ENCODE peak calls at places on chromosomes 12 and 14, in six cellular contexts. O is activated T-cell treated with anti-CD3 and anti-CD28 coated beads for 24 hours, V is GM18507, K is fibroblast of pulmonary artery, R is hippocampal formation, B is LoVo. F is an unnamed sample.
A peak's percentile ranks its signal among the peaks of the same experiment; 100 is the strongest.

GRCh38 chr14:104516906-104517305 is 62.7 kb upstream of the C14orf180 start:
- DNase-seq in O (no peak), V (no peak), K (no peak), R (no peak), B (no peak), F (no peak)

GRCh38 chr12:57488397-57489156 is 709 bp downstream of the MARS1 start:
- DNase-seq in O (no peak), V (no peak), K (no peak), R (no peak), B (no peak), F (no peak)

GRCh38 chr12:114395755-114396152 is 10.2 kb downstream of the TBX5 start:
- DNase-seq in O (no peak), V (no peak), K (peak; percentile 41), R (no peak), B (no peak), F (no peak)

GRCh38 chr12:112116232-112117060 is 7.9 kb upstream of the NAA25 start:
- DNase-seq in O (no peak), V (no peak), K (peak; percentile 88), R (peak; percentile 82), B (no peak), F (peak; percentile 43)

GRCh38 chr14:102805454-102805891 is 28.2 kb downstream of the TRAF3 start:
- DNase-seq in O (peak; percentile 39), V (no peak), K (peak; percentile 34), R (no peak), B (no peak), F (no peak)

GRCh38 chr14:75548544-75548943 is 26.3 kb downstream of the BATF start:
- DNase-seq in O (no peak), V (no peak), K (peak; percentile 68), R (no peak), B (peak; percentile 34), F (peak; percentile 58)

GRCh38 chr12:79127268-79127895 is 262.8 kb downstream of the SYT1 start:
- DNase-seq in O (no peak), V (no peak), K (peak; percentile 94), R (no peak), B (no peak), F (peak; percentile 18)

GRCh38 chr12:128761305-128761880 is 62.4 kb downstream of the SLC15A4 start:
- DNase-seq in O (no peak), V (no peak), K (no peak), R (no peak), B (no peak), F (no peak)

GRCh38 chr12:20490213-20490612 is 121.9 kb downstream of the PDE3A start:
- DNase-seq in O (no peak), V (no peak), K (peak; percentile 60), R (no peak), B (no peak), F (no peak)

GRCh38 chr14:32761381-32761968 is 177.2 kb upstream of the NPAS3 start:
- DNase-seq in O (no peak), V (no peak), K (peak; percentile 36), R (no peak), B (no peak), F (no peak)